ENCODE peak calls at places on chromosomes 2 and 18, in five cellular contexts. One of them, this sample, is unnamed.

GRCh38 chr2:60581461-60582282 is 28.2 kb upstream of the BCL11A start:
- DNase-seq in bronchial epithelial cell: no peak
- DNase-seq in small intestine: peak; percentile 57
- DNase-seq in ovary: peak; percentile 72
- DNase-seq in Panc1: no peak
- DNase-seq in this sample: peak; percentile 50

GRCh38 chr18:7064346-7064745 is 53.3 kb downstream of the LAMA1 start:
- DNase-seq in ovary: no peak
- DNase-seq in small intestine: no peak
- DNase-seq in Panc1: no peak
- DNase-seq in bronchial epithelial cell: peak; percentile 55
- DNase-seq in this sample: peak; percentile 24

GRCh38 chr2:527581-527980 is 149.6 kb downstream of the TMEM18 start:
- DNase-seq in ovary: no peak
- DNase-seq in small intestine: no peak
- DNase-seq in Panc1: no peak
- DNase-seq in bronchial epithelial cell: no peak
- DNase-seq in this sample: no peak

GRCh38 chr18:23093772-23094171 is 41.5 kb upstream of the CABLES1 start:
- DNase-seq in ovary: no peak
- DNase-seq in Panc1: no peak
- DNase-seq in small intestine: no peak
- DNase-seq in bronchial epithelial cell: no peak
- DNase-seq in this sample: no peak

GRCh38 chr18:39854291-39854690 is 2100.7 kb upstream of the PIK3C3 start:
- DNase-seq in Panc1: no peak
- DNase-seq in bronchial epithelial cell: no peak
- DNase-seq in small intestine: no peak
- DNase-seq in ovary: no peak
- DNase-seq in this sample: no peak

GRCh38 chr18:26436176-26437031 is 111.9 kb downstream of the KCTD1 start:
- DNase-seq in small intestine: no peak
- DNase-seq in ovary: no peak
- DNase-seq in bronchial epithelial cell: peak; percentile 90
- DNase-seq in Panc1: peak; percentile 15
- DNase-seq in this sample: peak; percentile 93

GRCh38 chr2:221708916-221709315 is 136.8 kb upstream of the EPHA4 start:
- DNase-seq in bronchial epithelial cell: no peak
- DNase-seq in ovary: no peak
- DNase-seq in small intestine: no peak
- DNase-seq in Panc1: no peak
- DNase-seq in this sample: no peak

GRCh38 chr2:19360881-19361321 is 2.5 kb upstream of the OSR1 start:
- DNase-seq in small intestine: no peak
- DNase-seq in ovary: no peak
- DNase-seq in Panc1: no peak
- DNase-seq in bronchial epithelial cell: no peak
- DNase-seq in this sample: no peak

GRCh38 chr2:119531292-119531691 is 7.0 kb upstream of the SCTR start:
- DNase-seq in ovary: no peak
- DNase-seq in Panc1: no peak
- DNase-seq in small intestine: no peak
- DNase-seq in bronchial epithelial cell: no peak
- DNase-seq in this sample: peak; percentile 28

GRCh38 chr2:20015482-20016083 is 3.1 kb upstream of the MATN3 start:
- DNase-seq in ovary: no peak
- DNase-seq in Panc1: peak; percentile 47
- DNase-seq in small intestine: peak; percentile 66
- DNase-seq in bronchial epithelial cell: peak; percentile 54
- DNase-seq in this sample: peak; percentile 80

GRCh38 chr2:102224824-102225739 is 38.3 kb downstream of the IL1RL2 start:
- DNase-seq in Panc1: no peak
- DNase-seq in bronchial epithelial cell: peak; percentile 65
- DNase-seq in small intestine: no peak
- DNase-seq in ovary: no peak
- DNase-seq in this sample: no peak

GRCh38 chr2:105812180-105813044 is 67.7 kb downstream of the NCK2 start:
- DNase-seq in small intestine: peak; percentile 90
- DNase-seq in Panc1: no peak
- DNase-seq in ovary: peak; percentile 42
- DNase-seq in bronchial epithelial cell: peak; percentile 86
- DNase-seq in this sample: peak; percentile 74

GRCh38 chr2:181025004-181025403 is 44.6 kb downstream of the UBE2E3 start:
- DNase-seq in Panc1: no peak
- DNase-seq in small intestine: no peak
- DNase-seq in bronchial epithelial cell: no peak
- DNase-seq in ovary: no peak
- DNase-seq in this sample: peak; percentile 29

GRCh38 chr2:138282014-138282413 is 219.6 kb upstream of the SPOPL start:
- DNase-seq in ovary: no peak
- DNase-seq in small intestine: no peak
- DNase-seq in Panc1: no peak
- DNase-seq in bronchial epithelial cell: no peak
- DNase-seq in this sample: no peak

GRCh38 chr2:110101280-110101844 is 14.3 kb downstream of the MALL start:
- DNase-seq in bronchial epithelial cell: peak; percentile 99
- DNase-seq in small intestine: peak; percentile 97
- DNase-seq in Panc1: peak; percentile 95
- DNase-seq in ovary: peak; percentile 91
- DNase-seq in this sample: peak; percentile 98

GRCh38 chr2:58291726-58292430 is 50.8 kb upstream of the FANCL start:
- DNase-seq in Panc1: no peak
- DNase-seq in bronchial epithelial cell: no peak
- DNase-seq in ovary: no peak
- DNase-seq in small intestine: no peak
- DNase-seq in this sample: no peak

GRCh38 chr18:48820483-48821250 is 130.1 kb downstream of the SMAD7 start:
- DNase-seq in small intestine: no peak
- DNase-seq in bronchial epithelial cell: no peak
- DNase-seq in ovary: no peak
- DNase-seq in Panc1: no peak
- DNase-seq in this sample: no peak

GRCh38 chr18:54740146-54740844 is 88.0 kb upstream of the RAB27B start:
- DNase-seq in Panc1: no peak
- DNase-seq in small intestine: no peak
- DNase-seq in ovary: no peak
- DNase-seq in bronchial epithelial cell: peak; percentile 86
- DNase-seq in this sample: peak; percentile 79

GRCh38 chr2:216082388-216082733 is 642 bp downstream of the TMEM169 start:
- DNase-seq in small intestine: no peak
- DNase-seq in ovary: no peak
- DNase-seq in bronchial epithelial cell: no peak
- DNase-seq in Panc1: no peak
- DNase-seq in this sample: no peak

GRCh38 chr2:216082805-216083204 is 1.1 kb downstream of the TMEM169 start:
- DNase-seq in bronchial epithelial cell: no peak
- DNase-seq in Panc1: no peak
- DNase-seq in ovary: no peak
- DNase-seq in small intestine: no peak
- DNase-seq in this sample: no peak

GRCh38 chr2:216078776-216079175 is 2.8 kb downstream of the PECR start:
- DNase-seq in Panc1: no peak
- DNase-seq in ovary: no peak
- DNase-seq in small intestine: peak; percentile 46
- DNase-seq in bronchial epithelial cell: no peak
- DNase-seq in this sample: peak; percentile 61

GRCh38 chr2:216081487-216082387 is at the start of the genes PECR and TMEM169:
- DNase-seq in Panc1: no peak
- DNase-seq in small intestine: peak; percentile 86
- DNase-seq in ovary: peak; percentile 78
- DNase-seq in bronchial epithelial cell: peak; percentile 38
- DNase-seq in this sample: peak; percentile 47

DNA sequence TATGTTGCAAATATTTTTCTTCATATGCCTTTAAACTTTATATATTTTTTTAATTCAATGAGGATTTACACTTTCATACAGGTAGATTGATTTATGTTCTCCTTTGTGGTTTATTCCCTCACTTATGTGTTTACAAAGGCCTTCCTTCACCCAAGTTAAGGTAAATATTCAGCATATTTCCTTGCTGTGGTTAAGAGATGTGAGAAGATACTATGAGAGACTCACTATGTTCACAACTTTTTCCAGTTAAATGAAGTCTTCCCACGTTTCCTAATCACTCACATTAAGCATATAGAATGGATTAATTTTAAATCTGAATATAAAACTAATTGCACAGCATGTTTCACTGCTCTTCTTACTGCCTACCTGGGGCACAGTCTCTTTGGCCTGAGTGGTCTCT is 597 bp downstream of the PECR start:
- DNase-seq in bronchial epithelial cell: no peak
- DNase-seq in small intestine: no peak
- DNase-seq in ovary: no peak
- DNase-seq in Panc1: no peak
- DNase-seq in this sample: no peak
- H3K4me3 ChIP-seq in bronchial epithelial cell: peak overlapping the region; percentile 70
- H3K4me3 ChIP-seq in small intestine: peak overlapping the region; percentile 37
- H3K4me3 ChIP-seq in ovary: peak overlapping the region; percentile 60
- H3K4me3 ChIP-seq in Panc1: peak overlapping the region; percentile 59
- H3K4me3 ChIP-seq in this sample: peak overlapping the region; percentile 73

GRCh38 chr2:239396881-239397681 is 3.7 kb downstream of the HDAC4 start:
- DNase-seq in small intestine: no peak
- DNase-seq in Panc1: no peak
- DNase-seq in bronchial epithelial cell: peak; percentile 1
- DNase-seq in ovary: no peak
- DNase-seq in this sample: peak; percentile 13

GRCh38 chr2:239400000-239400831 is 604 bp downstream of the HDAC4 start:
- DNase-seq in bronchial epithelial cell: no peak
- DNase-seq in Panc1: no peak
- DNase-seq in ovary: peak; percentile 62
- DNase-seq in small intestine: peak; percentile 67
- DNase-seq in this sample: peak; percentile 24

GRCh38 chr2:239397856-239398470 is 2.9 kb downstream of the HDAC4 start:
- DNase-seq in bronchial epithelial cell: no peak
- DNase-seq in ovary: no peak
- DNase-seq in Panc1: no peak
- DNase-seq in small intestine: no peak
- DNase-seq in this sample: no peak

GRCh38 chr2:239399404-239399999 is 1.3 kb downstream of the HDAC4 start:
- DNase-seq in ovary: no peak
- DNase-seq in bronchial epithelial cell: peak; percentile 25
- DNase-seq in Panc1: no peak
- DNase-seq in small intestine: peak; percentile 80
- DNase-seq in this sample: peak; percentile 34

DNA sequence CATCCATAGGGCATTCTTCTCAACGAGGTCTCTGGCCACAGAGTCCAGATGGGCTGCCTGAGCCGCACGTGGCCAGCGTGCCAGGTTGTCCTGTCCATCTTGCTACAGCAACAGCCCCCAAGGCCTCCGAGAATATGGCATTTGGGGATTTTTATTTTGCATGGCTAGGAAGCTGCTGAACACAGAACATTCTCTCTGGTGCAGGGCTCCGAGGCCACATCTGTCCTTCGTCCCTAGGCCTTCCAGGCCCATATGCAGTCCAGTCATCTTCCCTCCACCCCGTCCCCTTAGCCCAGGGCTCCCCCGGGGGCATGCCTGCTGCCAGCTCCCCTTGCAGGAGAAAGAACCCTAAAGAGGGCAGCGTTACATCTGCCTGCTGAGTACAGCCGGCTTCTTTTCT is 2.3 kb downstream of the HDAC4 start:
- DNase-seq in small intestine: no peak
- DNase-seq in Panc1: no peak
- DNase-seq in bronchial epithelial cell: no peak
- DNase-seq in ovary: no peak
- DNase-seq in this sample: no peak
- H3K4me3 ChIP-seq in small intestine: no peak overlapping the region
- H3K4me3 ChIP-seq in Panc1: no peak overlapping the region
- H3K4me3 ChIP-seq in bronchial epithelial cell: no peak overlapping the region
- H3K4me3 ChIP-seq in ovary: no peak overlapping the region
- H3K4me3 ChIP-seq in this sample: no peak overlapping the region

DNA sequence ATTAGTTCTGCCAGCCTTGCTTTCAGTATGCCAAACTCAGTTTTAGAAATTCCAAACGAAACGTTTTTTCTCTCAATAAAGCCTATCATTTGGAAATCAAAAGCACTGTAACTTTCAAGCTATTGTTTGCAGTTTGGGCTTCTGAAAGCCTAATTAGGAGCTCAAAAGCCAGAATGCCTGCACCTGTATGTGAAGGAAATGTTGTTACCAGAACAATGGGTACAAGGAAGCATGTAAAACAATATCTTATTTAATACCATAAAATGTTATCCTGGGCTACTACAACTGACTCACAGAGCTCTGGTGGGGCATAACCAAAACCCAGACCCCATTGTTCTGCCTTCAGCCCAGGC is 12.6 kb upstream of the GULP1 start:
- DNase-seq in Panc1: no peak
- DNase-seq in ovary: no peak
- DNase-seq in bronchial epithelial cell: no peak
- DNase-seq in small intestine: no peak
- DNase-seq in this sample: no peak
- H3K4me3 ChIP-seq in Panc1: no peak overlapping the region
- H3K4me3 ChIP-seq in ovary: no peak overlapping the region
- H3K4me3 ChIP-seq in bronchial epithelial cell: no peak overlapping the region
- H3K4me3 ChIP-seq in small intestine: no peak overlapping the region
- H3K4me3 ChIP-seq in this sample: no peak overlapping the region

DNA sequence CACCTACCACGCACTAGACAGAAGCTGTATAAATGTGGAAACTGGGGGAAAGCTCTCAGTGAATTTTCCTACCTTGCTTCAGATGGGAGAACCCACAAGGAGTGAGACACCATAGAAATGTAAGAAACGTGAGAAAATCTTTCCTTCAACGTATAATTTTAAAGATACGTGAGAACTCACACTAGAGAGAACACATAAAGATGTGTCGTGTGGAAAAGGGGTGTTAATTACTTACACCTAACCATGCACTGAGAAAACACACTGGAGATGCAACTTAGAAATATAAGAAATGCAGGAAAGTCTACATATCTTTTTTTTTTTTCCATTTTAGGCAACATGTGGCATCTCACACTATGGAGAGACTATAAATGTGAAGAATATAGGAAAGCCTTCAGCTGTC is 352.9 kb upstream of the NETO1 start:
- DNase-seq in small intestine: no peak
- DNase-seq in bronchial epithelial cell: no peak
- DNase-seq in Panc1: no peak
- DNase-seq in ovary: no peak
- DNase-seq in this sample: no peak
- H3K4me3 ChIP-seq in small intestine: no peak overlapping the region
- H3K4me3 ChIP-seq in bronchial epithelial cell: no peak overlapping the region
- H3K4me3 ChIP-seq in Panc1: no peak overlapping the region
- H3K4me3 ChIP-seq in ovary: no peak overlapping the region
- H3K4me3 ChIP-seq in this sample: no peak overlapping the region

GRCh38 chr2:219571311-219572236 is at the start of gene OBSL1:
- DNase-seq in Panc1: no peak
- DNase-seq in bronchial epithelial cell: peak; percentile 77
- DNase-seq in ovary: peak; percentile 93
- DNase-seq in small intestine: no peak
- DNase-seq in this sample: peak; percentile 70

GRCh38 chr2:219570924-219571310 is 422 bp downstream of the OBSL1 start:
- DNase-seq in Panc1: no peak
- DNase-seq in bronchial epithelial cell: no peak
- DNase-seq in ovary: no peak
- DNase-seq in small intestine: no peak
- DNase-seq in this sample: peak; percentile 34

GRCh38 chr2:219569635-219570034 is 1.7 kb downstream of the OBSL1 start:
- DNase-seq in small intestine: no peak
- DNase-seq in bronchial epithelial cell: no peak
- DNase-seq in Panc1: no peak
- DNase-seq in ovary: no peak
- DNase-seq in this sample: no peak

GRCh38 chr2:219569041-219569440 is 2.3 kb downstream of the OBSL1 start:
- DNase-seq in Panc1: no peak
- DNase-seq in ovary: no peak
- DNase-seq in small intestine: no peak
- DNase-seq in bronchial epithelial cell: no peak
- DNase-seq in this sample: no peak

GRCh38 chr2:219570194-219570923 is 980 bp downstream of the OBSL1 start:
- DNase-seq in ovary: peak; percentile 66
- DNase-seq in small intestine: no peak
- DNase-seq in bronchial epithelial cell: peak; percentile 12
- DNase-seq in Panc1: no peak
- DNase-seq in this sample: no peak
- H3K4me3 ChIP-seq in ovary: peak overlapping the region; percentile 65
- H3K4me3 ChIP-seq in small intestine: peak overlapping the region; percentile 38
- H3K4me3 ChIP-seq in bronchial epithelial cell: peak overlapping the region; percentile 66
- H3K4me3 ChIP-seq in Panc1: peak overlapping the region; percentile 49
- H3K4me3 ChIP-seq in this sample: peak overlapping the region; percentile 82

This sample was measured in choroid plexus epithelial cell.